ENCODE peak calls at places on chromosome 4, in four cellular contexts. R is suprapubic skin, B is prostate gland, N is right lobe of liver. U is an unnamed sample. For H3K4me1, the result is how much of the 10 kb centered on the place peaks cover.

GRCh38 chr4:130563185-130563890 is 1467.4 kb downstream of the C4orf33 start:
- DNase-seq in N (no peak), R (no peak), B (no peak), U (peak)

GRCh38 chr4:183354213-183354612 is 32.0 kb upstream of the CLDN24 start:
- DNase-seq in N (no peak), B (peak), R (no peak), U (no peak)

GRCh38 chr4:138259801-138260200 is 17.7 kb upstream of the SLC7A11 start:
- DNase-seq in B (no peak), N (no peak), R (no peak), U (no peak)

GRCh38 chr4:150126880-150127236 is 48.6 kb downstream of the DCLK2 start:
- DNase-seq in R (no peak), B (no peak), N (no peak), U (no peak)

GRCh38 chr4:39046243-39046642 is 14.0 kb upstream of the TMEM156 start:
- DNase-seq in R (no peak), N (no peak), B (no peak), U (no peak)

GRCh38 chr4:76211769-76212168 is 1.9 kb downstream of the SCARB2 start:
- DNase-seq in N (no peak), B (no peak), R (no peak), U (no peak)

GRCh38 chr4:143441678-143442077 is 71.8 kb upstream of the SMARCA5 start:
- DNase-seq in R (no peak), N (no peak), B (no peak), U (no peak)

GRCh38 chr4:75644095-75644494 is 13.8 kb upstream of the CDKL2 start:
- DNase-seq in N (no peak), B (peak), R (no peak), U (no peak)

GRCh38 chr4:106809083-106809482 is 227.0 kb downstream of the DKK2 start:
- DNase-seq in N (no peak), R (no peak), B (no peak), U (no peak)

GRCh38 chr4:140861359-140862181 is 105.4 kb upstream of the TBC1D9 start:
- DNase-seq in R (no peak), B (peak), N (peak), U (peak)
- TF ChIP-seq POLR2A in R (no peak), B (no peak), N (no peak), U (no peak)

GRCh38 chr4:110484767-110485166 is 8.8 kb downstream of the ENPEP start:
- DNase-seq in B (no peak), R (no peak), N (no peak), U (no peak)
- H3K27ac ChIP-seq in B (no peak), R (no peak), N (no peak), U (no peak)

DNA sequence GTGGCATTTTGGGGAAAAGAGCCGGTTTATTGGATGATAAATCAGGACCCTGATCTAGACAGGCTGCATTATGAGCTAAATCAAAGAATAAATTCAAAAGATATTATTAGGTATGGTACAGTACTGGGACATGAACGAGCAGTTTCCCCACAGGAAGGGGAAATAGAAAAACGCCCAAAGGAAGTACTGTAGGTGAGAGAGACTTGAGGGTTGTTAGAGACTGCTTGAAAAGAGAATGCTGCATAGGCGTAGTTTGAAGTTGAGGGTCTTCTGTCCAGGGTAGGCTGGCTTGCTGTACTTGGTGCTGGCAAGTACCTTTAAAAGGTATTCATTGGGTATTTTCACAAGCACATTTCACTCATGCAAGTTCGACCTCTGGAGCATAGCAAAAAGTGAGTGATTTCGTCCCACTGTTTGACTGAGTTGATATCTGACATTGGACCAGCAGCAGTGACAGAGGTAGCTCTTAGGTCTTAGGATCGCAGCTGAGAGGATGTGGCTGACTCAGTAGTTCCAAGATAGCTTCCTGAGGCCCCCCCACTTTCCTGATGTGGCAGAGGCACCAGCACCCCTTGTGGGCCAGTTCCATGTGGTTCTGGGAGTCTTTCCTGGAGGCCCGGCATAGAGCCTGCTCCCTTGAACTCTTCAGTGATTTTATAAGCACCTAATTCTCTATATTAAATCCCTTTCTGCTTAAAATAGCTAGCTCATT is 64.3 kb downstream of the TMEM131L start:
- DNase-seq in N (no peak), R (no peak), B (no peak), U (no peak)
- H3K4me1 ChIP-seq in N (under half), R (under half), B (under half), U (under half)

GRCh38 chr4:141220655-141221605 is at the start of gene ZNF330:
- DNase-seq in R (peak), N (peak), B (peak), U (peak)
- TF ChIP-seq POLR2A in R (peak), N (peak), B (peak), U (peak)

GRCh38 chr4:6999172-7000086 is 43.7 kb upstream of the TADA2B start:
- DNase-seq in R (no peak), N (no peak), B (no peak), U (no peak)
- H3K27ac ChIP-seq in R (peak), N (no peak), B (no peak), U (no peak)

GRCh38 chr4:89300490-89300889 is 7.1 kb downstream of the GPRIN3 start:
- DNase-seq in R (no peak), B (no peak), N (no peak), U (no peak)
- H3K4me1 ChIP-seq in R (under half), B (under half), N (under half), U (under half)